ENCODE peak calls at places on chromosomes 11 and 22, in nine cellular contexts. S is SW 1271, G is RCC 7860, D is NCI-H2171 treated with DMSO at 0.1 percent for 48 hours, V is colonic mucosa, Y is Calu3, N is tibial nerve, H is NCI-H2081, Z is endothelial cell of umbilical vein. Q is an unnamed sample.

GRCh38 chr11:26827567-26828037 is 105.7 kb upstream of the SLC5A12 start:
- DNase-seq in S (no peak), G (no peak), D (no peak), V (no peak), Y (no peak), N (no peak), H (no peak), Z (no peak), Q (no peak)

GRCh38 chr11:94602430-94603372 is 35.5 kb downstream of the PIWIL4 start:
- DNase-seq in S (peak), G (peak), D (peak), V (no peak), Y (peak), N (no peak), H (no peak), Z (peak), Q (peak)

GRCh38 chr11:117230286-117230961 is 1.4 kb downstream of the PCSK7 start:
- DNase-seq in S (no peak), G (no peak), D (no peak), V (no peak), Y (no peak), N (no peak), H (no peak), Z (no peak), Q (no peak)

GRCh38 chr11:45725776-45726606 is 60.6 kb upstream of the CHST1 start:
- DNase-seq in S (no peak), G (no peak), D (no peak), V (no peak), Y (no peak), N (no peak), H (no peak), Z (no peak), Q (no peak)

GRCh38 chr11:34478845-34479663 is 34.5 kb downstream of the ELF5 start:
- DNase-seq in S (no peak), G (no peak), D (no peak), V (no peak), Y (no peak), N (no peak), H (no peak), Z (no peak), Q (no peak)

GRCh38 chr11:35617687-35618496 is at the start of gene FJX1:
- DNase-seq in S (peak), G (peak), D (peak), V (peak), Y (peak), N (no peak), H (peak), Z (peak), Q (peak)

GRCh38 chr22:22935546-22936157 is 48.0 kb downstream of the IGLL5 start:
- DNase-seq in S (no peak), G (no peak), D (no peak), V (no peak), Y (no peak), N (no peak), H (no peak), Z (no peak), Q (peak)

GRCh38 chr22:31818481-31819392 is 64.9 kb downstream of the DEPDC5 start:
- DNase-seq in S (no peak), G (peak), D (no peak), V (no peak), Y (no peak), N (no peak), H (no peak), Z (no peak), Q (no peak)

GRCh38 chr11:121928597-121929580 is 187.1 kb downstream of the BLID start:
- DNase-seq in S (no peak), G (no peak), D (no peak), V (no peak), Y (no peak), N (no peak), H (no peak), Z (no peak), Q (no peak)

GRCh38 chr22:41021039-41021654 is 70.0 kb downstream of the RBX1 start:
- DNase-seq in S (no peak), G (no peak), D (peak), V (peak), Y (no peak), N (no peak), H (peak), Z (no peak), Q (peak)

GRCh38 chr22:17743661-17744411 is 30.4 kb downstream of the BID start:
- DNase-seq in S (no peak), G (no peak), D (no peak), V (no peak), Y (no peak), N (no peak), H (no peak), Z (no peak), Q (no peak)

GRCh38 chr11:101840720-101841119 is 74.1 kb upstream of the CEP126 start:
- DNase-seq in S (no peak), G (no peak), D (no peak), V (no peak), Y (no peak), N (no peak), H (no peak), Z (no peak), Q (no peak)

GRCh38 chr11:62555464-62556092 is 9.0 kb upstream of the AHNAK start:
- DNase-seq in S (peak), G (no peak), D (no peak), V (no peak), Y (no peak), N (no peak), H (no peak), Z (no peak), Q (peak)

GRCh38 chr11:127620660-127621059 is 620.1 kb upstream of the KIRREL3 start:
- DNase-seq in S (no peak), G (no peak), D (no peak), V (no peak), Y (no peak), N (no peak), H (no peak), Z (peak), Q (no peak)

GRCh38 chr11:18071098-18071705 is 25.1 kb upstream of the TPH1 start:
- DNase-seq in S (no peak), G (no peak), D (no peak), V (no peak), Y (no peak), N (no peak), H (peak), Z (no peak), Q (no peak)

GRCh38 chr22:37790234-37790633 is 17.5 kb upstream of the GCAT start:
- DNase-seq in S (no peak), G (no peak), D (no peak), V (no peak), Y (no peak), N (no peak), H (no peak), Z (no peak), Q (no peak)

GRCh38 chr22:23282089-23282501 is 101.8 kb downstream of the BCR start:
- DNase-seq in S (peak), G (peak), D (peak), V (peak), Y (peak), N (peak), H (no peak), Z (peak), Q (peak)

GRCh38 chr11:125373426-125374391 is 122.4 kb downstream of the FEZ1 start:
- DNase-seq in S (no peak), G (no peak), D (no peak), V (no peak), Y (no peak), N (no peak), H (no peak), Z (no peak), Q (peak)

GRCh38 chr22:19187716-19188563 is 9.4 kb upstream of the SLC25A1 start:
- DNase-seq in S (no peak), G (no peak), D (no peak), V (no peak), Y (no peak), N (no peak), H (no peak), Z (no peak), Q (no peak)

GRCh38 chr11:12604557-12605105 is 69.6 kb upstream of the TEAD1 start:
- DNase-seq in S (no peak), G (no peak), D (no peak), V (no peak), Y (no peak), N (no peak), H (no peak), Z (no peak), Q (no peak)

GRCh38 chr11:65423516-65424199 is 1.1 kb downstream of the NEAT1 start:
- DNase-seq in S (no peak), G (peak), D (peak), V (peak), Y (no peak), N (peak), H (no peak), Z (peak), Q (no peak)

GRCh38 chr11:86291466-86292262 is 10.4 kb upstream of the HIKESHI start:
- DNase-seq in S (peak), G (peak), D (peak), V (peak), Y (peak), N (no peak), H (peak), Z (peak), Q (no peak)

GRCh38 chr22:36334838-36335603 is 52.7 kb downstream of the MYH9 start:
- DNase-seq in S (no peak), G (peak), D (peak), V (no peak), Y (peak), N (no peak), H (no peak), Z (no peak), Q (no peak)

GRCh38 chr11:40567392-40567791 is 892.1 kb downstream of the LRRC4C start:
- DNase-seq in S (no peak), G (no peak), D (no peak), V (no peak), Y (no peak), N (no peak), H (no peak), Z (no peak), Q (no peak)

Q was measured in left ventricle myocardium superior.